ENCODE peak calls at places on chromosomes 12 and 14, in six cellular contexts. One of them, this sample, is unnamed.

GRCh38 chr12:69534389-69534822 is 50.9 kb upstream of the CCT2 start:
- DNase-seq in astrocyte of the spinal cord: peak
- DNase-seq in suprapubic skin: no peak
- DNase-seq in cardiac fibroblast: peak
- DNase-seq in fibroblast of lung: peak
- DNase-seq in left lung: peak
- DNase-seq in this sample: peak

GRCh38 chr12:1013618-1014489 is 22.8 kb downstream of the ERC1 start:
- DNase-seq in astrocyte of the spinal cord: peak
- DNase-seq in suprapubic skin: no peak
- DNase-seq in cardiac fibroblast: peak
- DNase-seq in left lung: no peak
- DNase-seq in fibroblast of lung: peak
- DNase-seq in this sample: peak

GRCh38 chr12:131754184-131754583 is 43.3 kb downstream of the SFSWAP start:
- DNase-seq in cardiac fibroblast: no peak
- DNase-seq in left lung: no peak
- DNase-seq in fibroblast of lung: no peak
- DNase-seq in suprapubic skin: no peak
- DNase-seq in astrocyte of the spinal cord: no peak
- DNase-seq in this sample: no peak

GRCh38 chr12:18323159-18323558 is 61.8 kb downstream of the PIK3C2G start:
- DNase-seq in cardiac fibroblast: peak
- DNase-seq in left lung: no peak
- DNase-seq in fibroblast of lung: peak
- DNase-seq in astrocyte of the spinal cord: peak
- DNase-seq in suprapubic skin: no peak
- DNase-seq in this sample: peak

GRCh38 chr12:109677323-109677722 is 36.3 kb upstream of the FAM222A start:
- DNase-seq in left lung: no peak
- DNase-seq in suprapubic skin: no peak
- DNase-seq in cardiac fibroblast: no peak
- DNase-seq in astrocyte of the spinal cord: no peak
- DNase-seq in fibroblast of lung: no peak
- DNase-seq in this sample: no peak

GRCh38 chr14:24411468-24412454 is 13.0 kb downstream of the NYNRIN start:
- DNase-seq in left lung: no peak
- DNase-seq in cardiac fibroblast: peak
- DNase-seq in fibroblast of lung: peak
- DNase-seq in suprapubic skin: no peak
- DNase-seq in astrocyte of the spinal cord: peak
- DNase-seq in this sample: no peak

GRCh38 chr12:67919406-67919805 is 69.8 kb upstream of the IFNG-AS1 start:
- DNase-seq in suprapubic skin: no peak
- DNase-seq in astrocyte of the spinal cord: peak
- DNase-seq in left lung: no peak
- DNase-seq in fibroblast of lung: peak
- DNase-seq in cardiac fibroblast: peak
- DNase-seq in this sample: no peak

GRCh38 chr12:108759914-108760313 is 28.6 kb upstream of the CORO1C start:
- DNase-seq in left lung: no peak
- DNase-seq in astrocyte of the spinal cord: no peak
- DNase-seq in fibroblast of lung: no peak
- DNase-seq in suprapubic skin: no peak
- DNase-seq in cardiac fibroblast: no peak
- DNase-seq in this sample: no peak

GRCh38 chr14:75531660-75532317 is 9.5 kb downstream of the BATF start:
- DNase-seq in fibroblast of lung: peak
- DNase-seq in left lung: no peak
- DNase-seq in suprapubic skin: no peak
- DNase-seq in cardiac fibroblast: peak
- DNase-seq in astrocyte of the spinal cord: peak
- DNase-seq in this sample: no peak

GRCh38 chr14:90720336-90720735 is 95.9 kb downstream of the TTC7B start:
- DNase-seq in left lung: no peak
- DNase-seq in fibroblast of lung: no peak
- DNase-seq in astrocyte of the spinal cord: no peak
- DNase-seq in cardiac fibroblast: no peak
- DNase-seq in suprapubic skin: no peak
- DNase-seq in this sample: no peak

GRCh38 chr12:132111641-132112304 is 32.3 kb downstream of the DDX51 start:
- DNase-seq in fibroblast of lung: no peak
- DNase-seq in cardiac fibroblast: no peak
- DNase-seq in left lung: no peak
- DNase-seq in astrocyte of the spinal cord: no peak
- DNase-seq in suprapubic skin: peak
- DNase-seq in this sample: no peak

GRCh38 chr12:124720687-124721500 is 142.8 kb downstream of the SCARB1 start:
- DNase-seq in astrocyte of the spinal cord: peak
- DNase-seq in fibroblast of lung: peak
- DNase-seq in suprapubic skin: no peak
- DNase-seq in cardiac fibroblast: peak
- DNase-seq in left lung: no peak
- DNase-seq in this sample: no peak

GRCh38 chr12:4604684-4605193 is 42.7 kb downstream of the DYRK4 start:
- DNase-seq in fibroblast of lung: peak
- DNase-seq in left lung: peak
- DNase-seq in astrocyte of the spinal cord: peak
- DNase-seq in cardiac fibroblast: peak
- DNase-seq in suprapubic skin: peak
- DNase-seq in this sample: peak

GRCh38 chr12:63949902-63950301 is 105.4 kb downstream of the SRGAP1 start:
- DNase-seq in astrocyte of the spinal cord: no peak
- DNase-seq in fibroblast of lung: peak
- DNase-seq in suprapubic skin: no peak
- DNase-seq in left lung: no peak
- DNase-seq in cardiac fibroblast: no peak
- DNase-seq in this sample: no peak

GRCh38 chr12:106767954-106768501 is 6.5 kb upstream of the RIC8B start:
- DNase-seq in fibroblast of lung: peak
- DNase-seq in cardiac fibroblast: peak
- DNase-seq in suprapubic skin: no peak
- DNase-seq in left lung: no peak
- DNase-seq in astrocyte of the spinal cord: peak
- DNase-seq in this sample: no peak

GRCh38 chr12:45575417-45575816 is 154.1 kb upstream of the ARID2 start:
- DNase-seq in left lung: no peak
- DNase-seq in fibroblast of lung: no peak
- DNase-seq in astrocyte of the spinal cord: no peak
- DNase-seq in suprapubic skin: no peak
- DNase-seq in cardiac fibroblast: no peak
- DNase-seq in this sample: no peak

GRCh38 chr14:65042731-65043372 is 56.2 kb downstream of the FNTB start:
- DNase-seq in left lung: peak
- DNase-seq in astrocyte of the spinal cord: no peak
- DNase-seq in cardiac fibroblast: no peak
- DNase-seq in suprapubic skin: no peak
- DNase-seq in fibroblast of lung: no peak
- DNase-seq in this sample: no peak

GRCh38 chr14:61570188-61570960 is 124.9 kb upstream of the HIF1A start:
- DNase-seq in cardiac fibroblast: no peak
- DNase-seq in astrocyte of the spinal cord: no peak
- DNase-seq in left lung: no peak
- DNase-seq in fibroblast of lung: peak
- DNase-seq in suprapubic skin: no peak
- DNase-seq in this sample: no peak

GRCh38 chr12:39798429-39798828 is 178.8 kb upstream of the ABCD2 start:
- DNase-seq in suprapubic skin: no peak
- DNase-seq in left lung: peak
- DNase-seq in fibroblast of lung: no peak
- DNase-seq in astrocyte of the spinal cord: no peak
- DNase-seq in cardiac fibroblast: no peak
- DNase-seq in this sample: no peak

GRCh38 chr12:54561164-54561563 is 11.8 kb downstream of the PDE1B start:
- DNase-seq in fibroblast of lung: no peak
- DNase-seq in cardiac fibroblast: no peak
- DNase-seq in suprapubic skin: no peak
- DNase-seq in astrocyte of the spinal cord: no peak
- DNase-seq in left lung: peak
- DNase-seq in this sample: no peak

GRCh38 chr12:55724226-55724939 is 4.2 kb downstream of the RDH5 start:
- DNase-seq in cardiac fibroblast: peak
- DNase-seq in left lung: peak
- DNase-seq in fibroblast of lung: peak
- DNase-seq in astrocyte of the spinal cord: peak
- DNase-seq in suprapubic skin: peak
- DNase-seq in this sample: no peak

GRCh38 chr12:24705741-24706358 is 243.1 kb downstream of the BCAT1 start:
- DNase-seq in suprapubic skin: no peak
- DNase-seq in cardiac fibroblast: peak
- DNase-seq in astrocyte of the spinal cord: no peak
- DNase-seq in left lung: no peak
- DNase-seq in fibroblast of lung: peak
- DNase-seq in this sample: no peak

GRCh38 chr14:54590481-54590880 is 23.6 kb downstream of the SAMD4A start:
- DNase-seq in cardiac fibroblast: no peak
- DNase-seq in fibroblast of lung: no peak
- DNase-seq in left lung: no peak
- DNase-seq in suprapubic skin: no peak
- DNase-seq in astrocyte of the spinal cord: no peak
- DNase-seq in this sample: no peak

GRCh38 chr12:116113398-116114130 is 163.9 kb downstream of the MED13L start:
- DNase-seq in left lung: no peak
- DNase-seq in suprapubic skin: no peak
- DNase-seq in astrocyte of the spinal cord: no peak
- DNase-seq in fibroblast of lung: no peak
- DNase-seq in cardiac fibroblast: no peak
- DNase-seq in this sample: no peak

GRCh38 chr12:96068111-96068510 is 32.7 kb upstream of the LTA4H start:
- DNase-seq in suprapubic skin: no peak
- DNase-seq in left lung: no peak
- DNase-seq in cardiac fibroblast: no peak
- DNase-seq in astrocyte of the spinal cord: no peak
- DNase-seq in fibroblast of lung: no peak
- DNase-seq in this sample: no peak

GRCh38 chr12:96068636-96069035 is 33.2 kb upstream of the LTA4H start:
- DNase-seq in cardiac fibroblast: no peak
- DNase-seq in suprapubic skin: no peak
- DNase-seq in astrocyte of the spinal cord: no peak
- DNase-seq in left lung: no peak
- DNase-seq in fibroblast of lung: no peak
- DNase-seq in this sample: no peak

GRCh38 chr12:96069511-96070231 is 34.3 kb upstream of the LTA4H start:
- DNase-seq in cardiac fibroblast: no peak
- DNase-seq in fibroblast of lung: no peak
- DNase-seq in suprapubic skin: no peak
- DNase-seq in left lung: no peak
- DNase-seq in astrocyte of the spinal cord: no peak
- DNase-seq in this sample: no peak

GRCh38 chr12:96073346-96074336 is 38.3 kb upstream of the LTA4H start:
- DNase-seq in suprapubic skin: no peak
- DNase-seq in left lung: no peak
- DNase-seq in astrocyte of the spinal cord: no peak
- DNase-seq in cardiac fibroblast: peak
- DNase-seq in fibroblast of lung: no peak
- DNase-seq in this sample: no peak

DNA sequence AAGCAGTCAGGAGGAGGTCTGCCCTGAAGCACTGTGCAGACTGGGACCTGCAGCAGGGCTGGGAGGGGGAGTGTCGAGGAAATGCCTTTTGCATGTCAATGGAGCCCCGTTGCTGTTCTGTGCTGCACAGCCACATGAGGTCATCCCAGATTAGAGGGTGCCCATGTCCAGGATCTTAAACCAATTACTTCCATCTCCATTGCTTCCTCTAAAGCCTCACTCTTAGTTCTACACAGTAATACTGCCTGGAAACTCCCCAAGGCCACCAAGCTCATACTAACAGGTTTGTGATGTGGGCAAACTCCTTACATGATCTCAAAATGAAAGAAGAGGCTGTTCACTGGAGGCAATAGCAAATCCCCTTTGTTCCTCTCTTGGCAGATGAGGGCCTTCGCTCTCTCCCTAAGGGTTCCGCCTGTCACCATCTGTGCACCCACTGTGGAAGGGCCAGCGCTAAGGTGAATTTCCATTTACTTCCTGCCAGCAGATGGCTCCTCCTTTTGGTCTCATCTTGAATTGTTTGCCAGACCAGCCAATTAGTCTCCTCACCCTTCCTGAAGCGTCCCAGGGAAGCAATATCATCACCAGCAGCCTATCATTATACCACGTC is 35.4 kb upstream of the LTA4H start:
- DNase-seq in astrocyte of the spinal cord: peak
- DNase-seq in fibroblast of lung: peak
- DNase-seq in cardiac fibroblast: peak
- DNase-seq in left lung: no peak
- DNase-seq in suprapubic skin: no peak
- DNase-seq in this sample: no peak
- TF ChIP-seq CTCF in astrocyte of the spinal cord: no peak
- TF ChIP-seq CTCF in fibroblast of lung: no peak
- TF ChIP-seq CTCF in cardiac fibroblast: peak
- TF ChIP-seq CTCF in left lung: no peak
- TF ChIP-seq CTCF in suprapubic skin: no peak
- TF ChIP-seq CTCF in this sample: no peak

GRCh38 chr14:77641534-77642341 is 25.3 kb upstream of the SPTLC2 start:
- DNase-seq in left lung: peak
- DNase-seq in astrocyte of the spinal cord: peak
- DNase-seq in cardiac fibroblast: peak
- DNase-seq in fibroblast of lung: peak
- DNase-seq in suprapubic skin: peak
- DNase-seq in this sample: no peak
- H3K4me3 ChIP-seq in left lung: peak
- H3K4me3 ChIP-seq in astrocyte of the spinal cord: peak
- H3K4me3 ChIP-seq in cardiac fibroblast: peak
- H3K4me3 ChIP-seq in fibroblast of lung: peak
- H3K4me3 ChIP-seq in suprapubic skin: peak
- H3K4me3 ChIP-seq in this sample: peak

GRCh38 chr14:77151245-77151644 is 9.7 kb upstream of the ZDHHC22 start:
- DNase-seq in fibroblast of lung: no peak
- DNase-seq in suprapubic skin: peak
- DNase-seq in left lung: no peak
- DNase-seq in cardiac fibroblast: peak
- DNase-seq in astrocyte of the spinal cord: no peak
- DNase-seq in this sample: no peak
- TF ChIP-seq CTCF in fibroblast of lung: peak
- TF ChIP-seq CTCF in suprapubic skin: no peak
- TF ChIP-seq CTCF in left lung: no peak
- TF ChIP-seq CTCF in cardiac fibroblast: peak
- TF ChIP-seq CTCF in astrocyte of the spinal cord: peak
- TF ChIP-seq CTCF in this sample: peak

GRCh38 chr14:38254565-38255407 is 1.1 kb downstream of the CLEC14A start:
- DNase-seq in cardiac fibroblast: peak
- DNase-seq in fibroblast of lung: peak
- DNase-seq in astrocyte of the spinal cord: peak
- DNase-seq in left lung: no peak
- DNase-seq in suprapubic skin: no peak
- DNase-seq in this sample: no peak

GRCh38 chr14:38255408-38255672 is 553 bp downstream of the CLEC14A start:
- DNase-seq in fibroblast of lung: no peak
- DNase-seq in left lung: no peak
- DNase-seq in cardiac fibroblast: peak
- DNase-seq in astrocyte of the spinal cord: peak
- DNase-seq in suprapubic skin: peak
- DNase-seq in this sample: no peak

GRCh38 chr14:38257500-38257899 is 1.6 kb upstream of the CLEC14A start:
- DNase-seq in cardiac fibroblast: peak
- DNase-seq in fibroblast of lung: peak
- DNase-seq in left lung: no peak
- DNase-seq in astrocyte of the spinal cord: no peak
- DNase-seq in suprapubic skin: no peak
- DNase-seq in this sample: no peak

GRCh38 chr14:38256358-38256840 is 506 bp upstream of the CLEC14A start:
- DNase-seq in left lung: no peak
- DNase-seq in suprapubic skin: no peak
- DNase-seq in fibroblast of lung: no peak
- DNase-seq in cardiac fibroblast: peak
- DNase-seq in astrocyte of the spinal cord: peak
- DNase-seq in this sample: no peak

GRCh38 chr14:38255673-38256357 is at the start of gene CLEC14A:
- DNase-seq in left lung: peak
- DNase-seq in astrocyte of the spinal cord: peak
- DNase-seq in cardiac fibroblast: no peak
- DNase-seq in suprapubic skin: peak
- DNase-seq in fibroblast of lung: peak
- DNase-seq in this sample: no peak
- H3K4me3 ChIP-seq in left lung: peak
- H3K4me3 ChIP-seq in astrocyte of the spinal cord: peak
- H3K4me3 ChIP-seq in cardiac fibroblast: peak
- H3K4me3 ChIP-seq in suprapubic skin: peak
- H3K4me3 ChIP-seq in fibroblast of lung: peak
- H3K4me3 ChIP-seq in this sample: peak